ENCODE peak calls at places on chromosomes 7 and 10, in eight cellular contexts. E is heart right ventricle, W is adrenal gland, M is spleen, Z is A673, K is psoas muscle, C is transverse colon, Q is mammary epithelial cell. H is an unnamed sample. For H3K4me1, the result is how much of the 10 kb centered on the place peaks cover.

GRCh38 chr7:151671514-151671913 is 151.8 kb upstream of the RHEB start:
- DNase-seq in E (no peak), W (no peak), M (no peak), Z (no peak), K (no peak), C (no peak), Q (peak), H (peak)

GRCh38 chr7:5525271-5526189 is 101.9 kb upstream of the TNRC18 start:
- DNase-seq in E (no peak), W (peak), M (no peak), Z (peak), K (no peak), C (peak), Q (peak), H (peak)

GRCh38 chr7:114901771-114902170 is 20.1 kb upstream of the MDFIC start:
- DNase-seq in E (no peak), W (no peak), M (no peak), Z (no peak), K (no peak), C (no peak), Q (peak), H (peak)

GRCh38 chr7:105309235-105310156 is 79.2 kb downstream of the SRPK2 start:
- DNase-seq in E (no peak), W (no peak), M (no peak), Z (no peak), K (no peak), C (no peak), Q (no peak), H (no peak)

GRCh38 chr7:1693991-1694524 is 24.0 kb downstream of the ELFN1 start:
- DNase-seq in E (no peak), W (peak), M (peak), Z (peak), K (peak), C (no peak), Q (no peak), H (peak)

GRCh38 chr10:21496285-21497176 is 29.0 kb downstream of the SKIDA1 start:
- DNase-seq in E (peak), W (peak), M (peak), Z (peak), K (peak), C (peak), Q (peak), H (peak)

GRCh38 chr10:70432101-70432500 is 9.4 kb downstream of the NODAL start:
- DNase-seq in E (peak), W (no peak), M (no peak), Z (no peak), K (no peak), C (no peak), Q (peak), H (no peak)

GRCh38 chr7:100132697-100133137 is 6.0 kb downstream of the MBLAC1 start:
- DNase-seq in E (no peak), W (peak), M (peak), Z (peak), K (no peak), C (peak), Q (peak), H (peak)

GRCh38 chr10:115761166-115761565 is 511.8 kb downstream of the GFRA1 start:
- DNase-seq in E (no peak), W (no peak), M (no peak), Z (peak), K (no peak), C (no peak), Q (no peak), H (no peak)

DNA sequence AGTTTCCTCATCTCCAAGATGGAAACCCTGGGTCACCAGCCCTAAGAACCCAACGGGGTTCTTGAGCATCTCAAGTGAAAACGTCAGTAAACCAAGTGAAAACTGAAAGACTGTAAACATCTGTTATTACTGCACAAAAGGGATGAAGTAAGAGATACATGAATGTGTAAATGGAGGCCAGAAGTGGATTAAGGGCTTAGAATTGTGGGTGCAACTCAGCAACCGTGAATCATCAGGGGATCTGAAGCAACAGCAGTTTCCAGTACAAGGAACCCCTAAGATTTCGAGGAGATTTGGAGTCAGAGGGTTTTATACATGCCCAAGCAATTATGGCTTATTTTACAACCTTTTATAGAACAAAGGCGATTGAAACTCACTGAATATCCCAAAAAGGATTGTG is 95.7 kb upstream of the SVIL start:
- DNase-seq in E (no peak), W (no peak), M (no peak), Z (no peak), K (no peak), C (no peak), Q (no peak), H (no peak)
- H3K4me1 ChIP-seq in E (half or more), W (under half), M (under half), Z (under half), K (half or more), C (under half), Q (under half), H (under half)

DNA sequence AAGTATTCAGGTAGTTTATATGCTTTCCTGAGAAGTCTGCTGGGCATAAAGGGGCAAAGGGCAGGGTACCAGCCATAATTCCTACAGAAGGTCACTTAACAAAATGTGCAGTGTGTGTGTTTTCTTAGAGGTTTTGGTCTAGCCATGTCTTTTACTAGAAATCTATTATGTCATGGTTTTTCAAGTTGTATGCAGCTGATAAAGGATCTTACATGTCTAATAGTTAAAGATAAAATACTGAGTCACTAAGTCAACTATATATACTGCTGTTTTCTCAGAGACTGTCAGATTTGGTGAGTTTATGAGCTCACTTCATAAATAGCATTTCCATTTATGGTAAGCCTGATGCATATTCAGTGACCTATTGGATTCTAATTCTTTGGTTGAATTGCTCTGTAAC is 7.7 kb downstream of the CASP2 start:
- DNase-seq in E (no peak), W (no peak), M (no peak), Z (no peak), K (no peak), C (no peak), Q (no peak), H (peak)
- H3K4me3 ChIP-seq in E (no peak), W (no peak), M (no peak), Z (no peak), K (no peak), C (no peak), Q (no peak), H (no peak)

GRCh38 chr10:142371-142770 is 7.1 kb downstream of the ZMYND11 start:
- DNase-seq in E (no peak), W (no peak), M (no peak), Z (no peak), K (no peak), C (no peak), Q (peak), H (peak)
- H3K4me1 ChIP-seq in E (under half), W (under half), M (under half), Z (under half), K (under half), C (under half), Q (under half), H (under half)

DNA sequence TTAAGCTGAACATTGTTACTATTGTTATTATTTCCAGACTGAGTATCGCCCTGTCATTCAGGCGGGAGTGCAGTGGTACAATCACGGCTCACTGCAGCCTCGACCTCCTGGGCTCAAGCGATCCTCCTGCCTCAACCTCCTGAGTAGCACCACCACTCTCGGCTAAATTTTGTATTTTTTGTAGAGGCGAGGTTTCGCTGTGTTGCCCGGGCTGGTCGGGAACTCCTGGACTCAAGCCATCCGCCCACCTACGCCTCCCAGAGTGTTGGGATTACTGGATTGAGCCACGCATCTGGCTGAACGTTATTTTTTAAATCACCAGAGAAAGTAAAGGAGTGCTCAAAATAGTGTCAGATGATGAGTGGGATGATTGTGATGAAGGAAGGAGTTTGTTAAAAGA is 1.4 kb upstream of the HNRNPF start:
- DNase-seq in E (no peak), W (peak), M (no peak), Z (no peak), K (no peak), C (no peak), Q (no peak), H (no peak)
- H3K4me3 ChIP-seq in E (no peak), W (no peak), M (peak), Z (no peak), K (no peak), C (no peak), Q (no peak), H (peak)

H was measured in PC-3.